ENCODE peak calls at places on chromosomes 4 and X, in nine cellular contexts. I is renal cortical epithelial cell; N is glomerular endothelial cell; C is gastrocnemius medialis; L is pons; A is CD8-positive, alpha-beta memory T cell; O is GM12892; M is GM20000; W is activated B cell treated with CpG ODN at 0.5 μM for 24 hours. F is an unnamed sample.

GRCh38 chr4:160523236-160523635 is 1420.4 kb downstream of the RAPGEF2 start:
- DNase-seq in W (no peak), L (no peak), I (no peak), O (no peak), N (no peak), M (no peak), C (no peak), A (no peak), F (no peak)

GRCh38 chr4:98326168-98326567 is 65.0 kb downstream of the RAP1GDS1 start:
- DNase-seq in A (no peak), I (no peak), M (no peak), O (no peak), C (no peak), N (no peak), W (no peak), L (no peak), F (no peak)

GRCh38 chrX:10617964-10618342 is 2.4 kb downstream of the MID1 start:
- DNase-seq in N (no peak), M (no peak), I (peak; percentile 66), L (no peak), W (no peak), A (no peak), O (no peak), C (no peak), F (no peak)

GRCh38 chr4:13151178-13151577 is 333.0 kb downstream of the RAB28 start:
- DNase-seq in N (no peak), W (no peak), I (no peak), O (no peak), M (no peak), C (no peak), A (no peak), L (no peak), F (no peak)

GRCh38 chr4:1988327-1988724 is 20.4 kb downstream of the NELFA start:
- DNase-seq in W (no peak), A (no peak), N (no peak), M (no peak), C (no peak), O (no peak), I (no peak), L (no peak), F (no peak)

GRCh38 chrX:49165901-49166881 is 3.6 kb downstream of the MAGIX start:
- DNase-seq in L (peak; percentile 49), W (peak; percentile 53), C (peak; percentile 86), O (no peak), M (peak; percentile 51), A (peak; percentile 69), N (no peak), I (peak; percentile 77), F (no peak)

GRCh38 chrX:31383991-31384390 is 312.1 kb upstream of the FTHL17 start:
- DNase-seq in I (no peak), O (no peak), W (no peak), L (no peak), C (no peak), N (no peak), A (no peak), M (no peak), F (no peak)

GRCh38 chrX:129478516-129478915 is 44.8 kb downstream of the SMARCA1 start:
- DNase-seq in O (no peak), C (peak; percentile 11), N (no peak), I (no peak), L (no peak), M (no peak), A (no peak), W (no peak), F (no peak)

GRCh38 chrX:275967-276587 is 5.1 kb upstream of the PLCXD1 start:
- DNase-seq in N (no peak), I (peak; percentile 26), A (peak; percentile 33), L (peak; percentile 54), C (peak; percentile 51), O (peak; percentile 61), W (peak; percentile 47), M (peak; percentile 88), F (peak; percentile 56)

GRCh38 chr4:48275247-48275646 is 5.6 kb upstream of the TEC start:
- DNase-seq in I (peak; percentile 55), N (no peak), A (no peak), W (no peak), L (no peak), M (peak; percentile 41), C (no peak), O (no peak), F (no peak)

GRCh38 chrX:54540289-54540688 is 10.3 kb downstream of the GNL3L start:
- DNase-seq in C (no peak), N (no peak), M (no peak), A (no peak), L (no peak), I (no peak), W (no peak), O (no peak), F (no peak)

GRCh38 chr4:126710935-126711334 is 921.8 kb upstream of the INTU start:
- DNase-seq in M (no peak), L (no peak), W (no peak), A (no peak), N (no peak), C (no peak), O (no peak), I (no peak), F (no peak)

GRCh38 chrX:17047224-17047623 is 100.8 kb downstream of the REPS2 start:
- DNase-seq in L (no peak), M (no peak), N (no peak), I (no peak), O (no peak), C (no peak), A (no peak), W (no peak), F (no peak)

GRCh38 chr4:177573487-177573886 is 131.2 kb upstream of the AGA start:
- DNase-seq in C (no peak), M (no peak), W (no peak), I (peak; percentile 90), A (no peak), L (no peak), N (no peak), O (no peak), F (no peak)

GRCh38 chr4:5037553-5038551 is 13.4 kb upstream of the STK32B start:
- DNase-seq in N (peak; percentile 85), M (no peak), L (no peak), A (no peak), I (peak; percentile 98), W (no peak), O (no peak), C (no peak), F (no peak)

GRCh38 chr4:164779811-164780216 is 25.9 kb downstream of the SMIM31 start:
- DNase-seq in A (no peak), N (peak; percentile 9), O (no peak), L (peak; percentile 52), I (peak; percentile 47), M (peak; percentile 45), W (no peak), C (no peak), F (peak; percentile 8)

GRCh38 chrX:152445926-152446325 is 5.2 kb downstream of the GABRA3 start:
- DNase-seq in M (no peak), C (no peak), L (no peak), A (no peak), I (no peak), N (no peak), W (no peak), O (no peak), F (no peak)

GRCh38 chr4:186104114-186104894 is at the start of gene FAM149A:
- DNase-seq in M (peak; percentile 83), L (peak; percentile 10), N (no peak), I (no peak), C (no peak), W (peak; percentile 24), O (peak; percentile 61), A (peak; percentile 34), F (no peak)

GRCh38 chr4:174423257-174423944 is 98.9 kb downstream of the HPGD start:
- DNase-seq in W (no peak), A (peak; percentile 7), N (peak; percentile 47), I (peak; percentile 96), M (no peak), L (peak; percentile 41), O (no peak), C (peak; percentile 30), F (no peak)

GRCh38 chrX:132171478-132171877 is 43.7 kb upstream of the FRMD7 start:
- DNase-seq in L (no peak), I (peak; percentile 2), M (no peak), A (no peak), O (no peak), W (no peak), N (no peak), C (no peak), F (no peak)

GRCh38 chr4:70863099-70863790 is 23.6 kb upstream of the GRSF1 start:
- DNase-seq in W (no peak), A (no peak), I (peak; percentile 12), L (no peak), C (no peak), M (peak; percentile 28), O (no peak), N (no peak), F (no peak)

GRCh38 chr4:25019501-25019900 is 11.2 kb downstream of the LGI2 start:
- DNase-seq in W (no peak), L (no peak), O (no peak), M (no peak), A (no peak), I (no peak), C (no peak), N (no peak), F (no peak)

GRCh38 chr4:56728512-56728911 is 47.4 kb upstream of the HOPX start:
- DNase-seq in A (no peak), O (no peak), L (no peak), C (peak; percentile 59), M (no peak), W (no peak), N (peak; percentile 23), I (peak; percentile 44), F (no peak)

GRCh38 chr4:146004730-146005129 is 66.1 kb upstream of the ZNF827 start:
- DNase-seq in M (no peak), O (no peak), L (no peak), N (no peak), I (no peak), A (no peak), W (no peak), C (no peak), F (no peak)

GRCh38 chr4:8079031-8079885 is 79.4 kb downstream of the ABLIM2 start:
- DNase-seq in O (no peak), W (no peak), I (no peak), L (no peak), M (no peak), N (no peak), A (no peak), C (no peak), F (no peak)

GRCh38 chrX:9912341-9912740 is 54.8 kb upstream of the CLDN34 start:
- DNase-seq in I (no peak), N (no peak), L (peak; percentile 25), O (no peak), M (no peak), A (no peak), W (no peak), C (no peak), F (no peak)

GRCh38 chr4:126871810-126872209 is 760.9 kb upstream of the INTU start:
- DNase-seq in C (no peak), L (no peak), W (no peak), A (no peak), O (no peak), N (no peak), M (no peak), I (no peak), F (no peak)

GRCh38 chr4:84277923-84278322 is 221.2 kb downstream of the NKX6-1 start:
- DNase-seq in O (no peak), C (no peak), N (no peak), W (no peak), A (no peak), I (no peak), L (no peak), M (no peak), F (no peak)

GRCh38 chr4:144565558-144566195 is 80.3 kb upstream of the HHIP start:
- DNase-seq in I (no peak), A (no peak), C (no peak), O (no peak), M (no peak), L (no peak), W (no peak), N (no peak), F (no peak)

GRCh38 chr4:86870442-86871069 is 21.4 kb upstream of the SLC10A6 start:
- DNase-seq in W (no peak), N (no peak), M (no peak), I (no peak), C (no peak), A (no peak), O (no peak), L (no peak), F (no peak)

GRCh38 chrX:115642895-115643530 is 82.0 kb downstream of the PLS3 start:
- DNase-seq in C (no peak), L (peak; percentile 58), I (peak; percentile 29), O (no peak), M (peak; percentile 9), N (no peak), W (no peak), A (peak; percentile 29), F (no peak)

F was measured in GM18507.